ENCODE peak calls at places on chromosomes 3 and 15, in ten cellular contexts. Q is adipocyte; I is cardiac fibroblast; M is stimulated activated CD4-positive, alpha-beta T cell treated with anti-CD3 and anti-CD28 coated beads, Interleukin-15, amount 100 ng/mL, for 1 hour; C is activated CD4-positive, CD25-positive, alpha-beta regulatory T cell treated with anti-CD3 and anti-CD28 coated beads, Interleukin-2, amount 50 U/mL, for 72 hours; Y is GM12865; A is anterior cingulate cortex; W is NCI-H1417; X is heart left ventricle; F is aorta. Z is an unnamed sample.

GRCh38 chr3:29922990-29923746 is 642.3 kb downstream of the RBMS3 start:
- DNase-seq in A (no peak), Q (peak), C (no peak), F (no peak), I (peak), Y (no peak), W (no peak), M (no peak), X (peak), Z (peak)

GRCh38 chr3:52298147-52299098 is 10.8 kb downstream of the GLYCTK start:
- DNase-seq in C (no peak), X (no peak), M (no peak), I (no peak), W (peak), F (no peak), Q (no peak), Y (no peak), A (no peak), Z (no peak)

GRCh38 chr15:43957724-43958123 is 130.9 kb downstream of the WDR76 start:
- DNase-seq in A (no peak), Q (no peak), C (no peak), Y (no peak), W (no peak), X (no peak), M (no peak), I (no peak), F (no peak), Z (no peak)

GRCh38 chr15:91752081-91752810 is 101.3 kb upstream of the SLCO3A1 start:
- DNase-seq in A (peak), W (peak), Y (no peak), M (no peak), X (no peak), Q (no peak), C (no peak), I (no peak), F (no peak), Z (no peak)

GRCh38 chr15:79179108-79179561 is 88.6 kb upstream of the RASGRF1 start:
- DNase-seq in X (no peak), F (no peak), Y (no peak), Q (no peak), W (no peak), C (no peak), A (no peak), I (no peak), M (no peak), Z (no peak)

GRCh38 chr15:87816811-87817210 is 439.7 kb downstream of the NTRK3 start:
- DNase-seq in Q (peak), I (peak), X (no peak), W (no peak), Y (no peak), A (no peak), C (no peak), M (no peak), F (no peak), Z (peak)

GRCh38 chr15:90839187-90840071 is 29.0 kb upstream of the FURIN start:
- DNase-seq in W (no peak), I (peak), Q (no peak), A (peak), X (no peak), F (peak), C (no peak), Y (peak), M (no peak), Z (no peak)

GRCh38 chr3:129992781-129993180 is 18.3 kb downstream of the TRH start:
- DNase-seq in Q (peak), C (no peak), W (peak), A (no peak), M (no peak), F (no peak), X (no peak), Y (no peak), I (peak), Z (no peak)

GRCh38 chr15:51403072-51403878 is 61.8 kb downstream of the GLDN start:
- DNase-seq in I (peak), C (no peak), W (peak), Y (peak), M (no peak), F (no peak), A (no peak), Q (peak), X (no peak), Z (peak)

GRCh38 chr15:54273928-54274327 is 295.7 kb downstream of the UNC13C start:
- DNase-seq in X (no peak), A (no peak), M (no peak), I (no peak), F (no peak), C (no peak), W (no peak), Y (no peak), Q (no peak), Z (no peak)

GRCh38 chr3:100072328-100073048 is 41.8 kb downstream of the FILIP1L start:
- DNase-seq in A (no peak), Y (peak), C (no peak), M (no peak), I (peak), W (no peak), Q (peak), X (no peak), F (no peak), Z (peak)